ENCODE peak calls at places on chromosomes 4 and X, in ten cellular contexts. U is stimulated activated CD8-positive, alpha-beta memory T cell treated with anti-CD3 and anti-CD28 coated beads, Interleukin-7, amount 100 ng/mL, for 24 hours; H is testis; E is T-cell; S is activated T-cell treated with anti-CD3 and anti-CD28 coated beads for 1 hour; J is CD4-positive, alpha-beta T cell; G is activated naive CD4-positive, alpha-beta T cell treated with anti-CD3 and anti-CD28 coated beads, Interleukin-2, amount 50 U/mL, for 72 hours; Y is effector memory CD8-positive, alpha-beta T cell; W is heart left ventricle; C is endothelial cell. A is an unnamed sample.

GRCh38 chr4:6619116-6619465 is 21.4 kb upstream of the MRFAP1 start:
- DNase-seq in S (no peak), C (no peak), U (no peak), J (no peak), G (no peak), H (no peak), Y (no peak), E (no peak), W (no peak), A (no peak)

GRCh38 chr4:127047930-127048329 is 584.8 kb upstream of the INTU start:
- DNase-seq in E (no peak), G (no peak), J (no peak), Y (no peak), C (no peak), W (no peak), S (no peak), U (no peak), H (no peak), A (no peak)

GRCh38 chr4:25969374-25969773 is 55.4 kb downstream of the SMIM20 start:
- DNase-seq in U (no peak), J (no peak), Y (no peak), H (peak), G (no peak), W (no peak), C (no peak), S (no peak), E (no peak), A (no peak)

GRCh38 chr4:3874525-3875110 is 108.4 kb downstream of the ADRA2C start:
- DNase-seq in C (no peak), E (no peak), H (no peak), G (no peak), U (no peak), S (no peak), J (no peak), Y (no peak), W (no peak), A (no peak)

GRCh38 chr4:5218376-5219069 is 167.2 kb downstream of the STK32B start:
- DNase-seq in H (no peak), S (no peak), J (no peak), W (no peak), E (no peak), G (no peak), Y (no peak), C (no peak), U (no peak), A (no peak)

GRCh38 chr4:168496834-168497233 is at the start of gene PALLD:
- DNase-seq in S (no peak), E (no peak), Y (no peak), U (no peak), J (no peak), H (no peak), G (no peak), W (peak), C (no peak), A (no peak)

GRCh38 chrX:2897311-2897689 is 31.8 kb downstream of the ARSD start:
- DNase-seq in H (no peak), W (no peak), E (no peak), Y (no peak), J (no peak), S (no peak), C (no peak), U (no peak), G (no peak), A (no peak)

GRCh38 chr4:164383187-164384181 is 370.4 kb upstream of the SMIM31 start:
- DNase-seq in W (no peak), U (no peak), H (peak), Y (no peak), E (no peak), S (no peak), G (no peak), J (no peak), C (peak), A (no peak)

GRCh38 chr4:158821228-158822009 is 52.6 kb downstream of the FNIP2 start:
- DNase-seq in H (no peak), E (no peak), J (no peak), U (no peak), C (no peak), G (no peak), S (no peak), W (no peak), Y (no peak), A (no peak)

GRCh38 chr4:114349543-114350175 is 248.9 kb upstream of the UGT8 start:
- DNase-seq in U (no peak), J (no peak), Y (no peak), G (no peak), C (no peak), E (no peak), S (no peak), W (no peak), H (no peak), A (peak)

GRCh38 chrX:3548743-3549441 is 164.6 kb downstream of the PRKX start:
- DNase-seq in E (no peak), S (no peak), W (no peak), C (no peak), U (no peak), H (no peak), G (no peak), Y (no peak), J (no peak), A (peak)

GRCh38 chr4:3825530-3825929 is 59.3 kb downstream of the ADRA2C start:
- DNase-seq in U (no peak), S (no peak), G (no peak), Y (no peak), J (no peak), W (peak), H (no peak), E (no peak), C (no peak), A (no peak)

GRCh38 chr4:123418486-123418931 is 21.9 kb downstream of the SPRY1 start:
- DNase-seq in W (no peak), H (no peak), S (no peak), G (no peak), C (peak), E (no peak), J (no peak), Y (no peak), U (no peak), A (peak)

GRCh38 chr4:142322996-142323395 is 523.1 kb downstream of the INPP4B start:
- DNase-seq in H (no peak), E (no peak), J (no peak), C (no peak), U (no peak), Y (no peak), S (no peak), W (no peak), G (no peak), A (no peak)

GRCh38 chrX:42485621-42486020 is 292.3 kb downstream of the PPP1R2C start:
- DNase-seq in H (no peak), G (no peak), S (no peak), C (no peak), J (no peak), E (no peak), Y (no peak), U (no peak), W (no peak), A (peak)

GRCh38 chrX:103254921-103255455 is at the start of gene TCEAL8:
- DNase-seq in U (peak), G (no peak), Y (peak), C (peak), E (peak), H (peak), J (peak), S (peak), W (peak), A (peak)

GRCh38 chrX:115939070-115939469 is 231.5 kb upstream of the AGTR2 start:
- DNase-seq in C (no peak), J (no peak), E (no peak), Y (no peak), G (no peak), U (no peak), S (no peak), H (no peak), W (no peak), A (no peak)

GRCh38 chrX:118459494-118459893 is 36.1 kb upstream of the DOCK11 start:
- DNase-seq in E (no peak), Y (peak), W (no peak), H (no peak), C (peak), G (no peak), J (no peak), S (no peak), U (no peak), A (peak)

GRCh38 chr4:74283614-74284013 is 24.7 kb upstream of the EPGN start:
- DNase-seq in S (no peak), C (no peak), Y (no peak), U (no peak), H (no peak), W (no peak), J (no peak), G (no peak), E (no peak), A (peak)

GRCh38 chrX:10112510-10112909 is 44.3 kb upstream of the CLCN4 start:
- DNase-seq in G (no peak), C (no peak), J (no peak), U (no peak), H (no peak), E (no peak), Y (no peak), S (no peak), W (no peak), A (no peak)

GRCh38 chr4:149183638-149184037 is 632.0 kb downstream of the IQCM start:
- DNase-seq in Y (no peak), S (no peak), H (no peak), J (no peak), E (no peak), G (no peak), C (no peak), U (no peak), W (no peak), A (no peak)

GRCh38 chr4:113116414-113117345 is 67.2 kb downstream of the ANK2 start:
- DNase-seq in W (peak), E (no peak), U (no peak), Y (no peak), S (no peak), C (no peak), G (no peak), J (no peak), H (no peak), A (peak)

A was measured in cardiac fibroblast.